ENCODE peak calls at places on chromosomes 12 and 14, in four cellular contexts. One of them, this sample, is unnamed.

GRCh38 chr12:94762259-94762942 is 112.0 kb upstream of the TMCC3 start:
- DNase-seq in H1: no peak
- DNase-seq in upper lobe of left lung: no peak
- DNase-seq in colonic mucosa: no peak
- DNase-seq in this sample: no peak

GRCh38 chr14:76772300-76773187 is 11.3 kb downstream of the VASH1 start:
- DNase-seq in H1: peak
- DNase-seq in upper lobe of left lung: peak
- DNase-seq in colonic mucosa: peak
- DNase-seq in this sample: no peak

GRCh38 chr14:34732802-34733201 is 18.4 kb upstream of the CFL2 start:
- DNase-seq in colonic mucosa: no peak
- DNase-seq in upper lobe of left lung: no peak
- DNase-seq in H1: no peak
- DNase-seq in this sample: no peak

GRCh38 chr12:80352476-80352875 is 91.6 kb upstream of the PTPRQ start:
- DNase-seq in colonic mucosa: no peak
- DNase-seq in upper lobe of left lung: no peak
- DNase-seq in H1: no peak
- DNase-seq in this sample: no peak

GRCh38 chr14:26394114-26394855 is 203.5 kb downstream of the NOVA1 start:
- DNase-seq in upper lobe of left lung: no peak
- DNase-seq in H1: no peak
- DNase-seq in colonic mucosa: no peak
- DNase-seq in this sample: no peak

GRCh38 chr12:67068204-67068731 is 200.9 kb upstream of the CAND1 start:
- DNase-seq in colonic mucosa: peak
- DNase-seq in H1: peak
- DNase-seq in upper lobe of left lung: no peak
- DNase-seq in this sample: no peak

GRCh38 chr12:83008703-83009102 is 322.0 kb downstream of the TMTC2 start:
- DNase-seq in colonic mucosa: no peak
- DNase-seq in H1: no peak
- DNase-seq in upper lobe of left lung: no peak
- DNase-seq in this sample: no peak

GRCh38 chr12:52506858-52507715 is 13.1 kb downstream of the KRT5 start:
- DNase-seq in upper lobe of left lung: no peak
- DNase-seq in H1: no peak
- DNase-seq in colonic mucosa: no peak
- DNase-seq in this sample: no peak

GRCh38 chr14:70655110-70655826 is 13.6 kb downstream of the TTC9 start:
- DNase-seq in upper lobe of left lung: peak
- DNase-seq in colonic mucosa: no peak
- DNase-seq in H1: peak
- DNase-seq in this sample: peak

GRCh38 chr12:19850341-19851065 is 411.2 kb downstream of the AEBP2 start:
- DNase-seq in H1: no peak
- DNase-seq in colonic mucosa: no peak
- DNase-seq in upper lobe of left lung: no peak
- DNase-seq in this sample: no peak

GRCh38 chr14:100526057-100526456 is 61.2 kb downstream of the BEGAIN start:
- DNase-seq in H1: no peak
- DNase-seq in upper lobe of left lung: no peak
- DNase-seq in colonic mucosa: no peak
- DNase-seq in this sample: no peak

GRCh38 chr12:6097384-6097783 is 27.1 kb downstream of the VWF start:
- DNase-seq in upper lobe of left lung: peak
- DNase-seq in H1: no peak
- DNase-seq in colonic mucosa: no peak
- DNase-seq in this sample: no peak

GRCh38 chr12:79555006-79555925 is 135.5 kb downstream of the PAWR start:
- DNase-seq in upper lobe of left lung: no peak
- DNase-seq in colonic mucosa: no peak
- DNase-seq in H1: no peak
- DNase-seq in this sample: no peak

GRCh38 chr12:117985182-117985581 is 16.4 kb upstream of the KSR2 start:
- DNase-seq in colonic mucosa: no peak
- DNase-seq in H1: no peak
- DNase-seq in upper lobe of left lung: no peak
- DNase-seq in this sample: no peak

GRCh38 chr14:77151918-77152588 is 10.5 kb upstream of the ZDHHC22 start:
- DNase-seq in upper lobe of left lung: no peak
- DNase-seq in H1: no peak
- DNase-seq in colonic mucosa: no peak
- DNase-seq in this sample: no peak

GRCh38 chr14:56210570-56210969 is 92.4 kb downstream of the PELI2 start:
- DNase-seq in H1: no peak
- DNase-seq in colonic mucosa: no peak
- DNase-seq in upper lobe of left lung: no peak
- DNase-seq in this sample: no peak

GRCh38 chr12:124636138-124636968 is 68.9 kb upstream of the NCOR2 start:
- DNase-seq in H1: no peak
- DNase-seq in upper lobe of left lung: peak
- DNase-seq in colonic mucosa: peak
- DNase-seq in this sample: peak

GRCh38 chr12:124369055-124369900 is 74.4 kb downstream of the RFLNA start:
- DNase-seq in H1: no peak
- DNase-seq in colonic mucosa: peak
- DNase-seq in upper lobe of left lung: peak
- DNase-seq in this sample: no peak

GRCh38 chr12:105820407-105821140 is 318.2 kb downstream of the NUAK1 start:
- DNase-seq in upper lobe of left lung: peak
- DNase-seq in H1: no peak
- DNase-seq in colonic mucosa: no peak
- DNase-seq in this sample: no peak

DNA sequence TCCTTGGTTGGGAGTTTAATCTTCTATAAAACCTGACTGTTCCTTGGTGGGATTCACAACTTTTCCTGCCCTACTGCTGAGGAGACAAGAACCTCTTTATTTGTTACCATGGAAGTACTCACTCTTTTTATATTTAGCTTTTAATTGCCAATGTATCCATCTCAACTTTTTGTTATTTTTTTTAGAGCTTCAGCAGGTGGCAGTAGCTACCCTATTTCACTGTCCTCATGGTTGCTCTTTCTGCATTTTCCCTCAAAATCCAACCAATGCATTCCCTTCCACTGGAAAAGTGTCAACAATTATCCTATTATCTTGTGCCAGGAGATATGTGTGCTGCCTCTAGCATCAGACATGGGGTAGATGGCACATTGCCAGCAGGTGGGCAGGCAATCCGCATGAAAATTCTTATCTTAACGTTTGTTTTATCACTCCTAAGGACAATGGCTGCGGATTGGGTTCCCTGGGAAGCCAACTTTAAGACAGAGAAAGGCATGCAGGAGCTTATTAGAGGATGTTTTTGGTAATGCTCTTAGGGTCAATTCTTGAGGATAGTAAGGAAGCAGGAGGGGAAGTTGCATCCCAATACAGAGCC is 406.4 kb downstream of the SNAPC1 start:
- DNase-seq in H1: no peak
- DNase-seq in upper lobe of left lung: no peak
- DNase-seq in colonic mucosa: no peak
- DNase-seq in this sample: no peak
- TF ChIP-seq CTCF in H1: no peak
- TF ChIP-seq CTCF in upper lobe of left lung: no peak
- TF ChIP-seq CTCF in colonic mucosa: no peak
- TF ChIP-seq CTCF in this sample: no peak

GRCh38 chr12:108696111-108696995 is 35.0 kb downstream of the CORO1C start:
- DNase-seq in upper lobe of left lung: peak
- DNase-seq in colonic mucosa: no peak
- DNase-seq in H1: no peak
- DNase-seq in this sample: peak
- H3K27ac ChIP-seq in upper lobe of left lung: peak
- H3K27ac ChIP-seq in colonic mucosa: peak
- H3K27ac ChIP-seq in H1: no peak
- H3K27ac ChIP-seq in this sample: no peak

GRCh38 chr12:98893126-98893525 is 248.0 kb downstream of the APAF1 start:
- DNase-seq in upper lobe of left lung: no peak
- DNase-seq in H1: no peak
- DNase-seq in colonic mucosa: no peak
- DNase-seq in this sample: no peak
- H3K4me3 ChIP-seq in upper lobe of left lung: no peak
- H3K4me3 ChIP-seq in H1: peak
- H3K4me3 ChIP-seq in colonic mucosa: no peak
- H3K4me3 ChIP-seq in this sample: no peak

GRCh38 chr12:100058482-100059029 is 73.8 kb upstream of the ANKS1B start:
- DNase-seq in H1: no peak
- DNase-seq in upper lobe of left lung: no peak
- DNase-seq in colonic mucosa: no peak
- DNase-seq in this sample: no peak
- TF ChIP-seq CTCF in H1: no peak
- TF ChIP-seq CTCF in upper lobe of left lung: no peak
- TF ChIP-seq CTCF in colonic mucosa: no peak
- TF ChIP-seq CTCF in this sample: no peak

GRCh38 chr12:18383203-18383602 is 121.9 kb downstream of the PIK3C2G start:
- DNase-seq in H1: no peak
- DNase-seq in upper lobe of left lung: no peak
- DNase-seq in colonic mucosa: no peak
- DNase-seq in this sample: no peak
- H3K27ac ChIP-seq in H1: no peak
- H3K27ac ChIP-seq in upper lobe of left lung: no peak
- H3K27ac ChIP-seq in colonic mucosa: no peak
- H3K27ac ChIP-seq in this sample: no peak

DNA sequence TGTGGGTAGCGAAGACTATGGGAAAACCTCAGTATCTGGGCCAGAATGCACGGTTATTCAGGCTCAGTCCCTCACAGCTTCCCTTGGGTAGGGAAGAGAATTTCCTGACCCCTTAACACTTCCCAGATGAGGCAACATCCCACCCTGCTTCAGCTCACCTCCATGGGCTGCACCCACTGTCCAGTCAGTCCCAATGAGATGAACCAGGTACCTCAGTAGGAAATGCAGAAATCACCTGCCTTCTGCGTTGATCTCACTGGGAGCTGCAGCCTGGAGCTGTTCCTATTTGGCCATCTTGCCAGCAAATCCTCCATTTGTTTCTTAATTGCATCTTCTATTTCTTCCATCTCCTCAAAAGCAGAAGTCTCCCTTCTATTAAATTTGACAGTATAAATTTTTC is 104.4 kb downstream of the FOXA1 start:
- DNase-seq in upper lobe of left lung: no peak
- DNase-seq in H1: no peak
- DNase-seq in colonic mucosa: no peak
- DNase-seq in this sample: no peak
- H3K4me3 ChIP-seq in upper lobe of left lung: no peak
- H3K4me3 ChIP-seq in H1: no peak
- H3K4me3 ChIP-seq in colonic mucosa: no peak
- H3K4me3 ChIP-seq in this sample: no peak

DNA sequence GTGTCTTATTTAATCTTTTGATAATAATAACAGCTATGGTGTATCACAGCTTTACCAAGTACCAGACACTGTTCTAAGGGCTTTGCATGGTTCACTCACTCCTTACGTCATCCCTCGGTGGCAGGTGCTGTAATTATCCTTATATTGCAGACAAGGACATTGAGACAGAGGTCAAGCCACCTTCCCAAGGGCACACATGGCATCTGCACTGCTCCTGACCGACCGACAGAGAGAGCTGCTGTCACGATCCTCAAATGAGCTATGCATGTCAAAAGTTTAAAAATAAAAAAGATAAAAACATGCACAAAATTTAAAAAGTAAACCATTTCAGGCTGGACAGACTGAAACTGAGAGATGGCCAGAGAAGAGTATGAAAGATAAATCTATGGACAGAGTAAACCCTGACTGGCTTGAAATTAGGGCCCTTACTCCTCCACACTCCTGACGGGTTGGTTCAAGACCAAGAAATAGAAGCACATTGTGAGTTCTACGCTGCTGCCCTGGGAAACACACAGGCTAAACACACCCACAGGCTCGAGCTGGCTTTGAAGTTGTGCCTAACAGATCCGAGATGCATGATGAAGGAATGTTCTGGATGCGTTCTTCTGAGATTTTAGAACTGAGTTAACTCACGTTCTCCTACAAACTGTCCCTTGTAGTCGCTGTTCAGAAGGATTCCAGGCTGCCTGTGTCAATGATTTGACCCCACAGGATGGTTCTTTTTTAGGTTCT is 268.7 kb downstream of the ZFP36L1 start:
- DNase-seq in H1: peak
- DNase-seq in colonic mucosa: no peak
- DNase-seq in upper lobe of left lung: no peak
- DNase-seq in this sample: no peak
- TF ChIP-seq CTCF in H1: peak
- TF ChIP-seq CTCF in colonic mucosa: no peak
- TF ChIP-seq CTCF in upper lobe of left lung: no peak
- TF ChIP-seq CTCF in this sample: no peak

GRCh38 chr12:2168808-2169207 is 116.0 kb downstream of the CACNA1C start:
- DNase-seq in H1: no peak
- DNase-seq in colonic mucosa: peak
- DNase-seq in upper lobe of left lung: no peak
- DNase-seq in this sample: no peak
- H3K27ac ChIP-seq in H1: no peak
- H3K27ac ChIP-seq in colonic mucosa: peak
- H3K27ac ChIP-seq in upper lobe of left lung: no peak
- H3K27ac ChIP-seq in this sample: no peak

GRCh38 chr12:25152055-25152454 is 42.9 kb downstream of the DNAI7 start:
- DNase-seq in H1: no peak
- DNase-seq in colonic mucosa: no peak
- DNase-seq in upper lobe of left lung: no peak
- DNase-seq in this sample: no peak

GRCh38 chr12:25151476-25151875 is 43.5 kb downstream of the DNAI7 start:
- DNase-seq in colonic mucosa: peak
- DNase-seq in upper lobe of left lung: peak
- DNase-seq in H1: no peak
- DNase-seq in this sample: no peak

DNA sequence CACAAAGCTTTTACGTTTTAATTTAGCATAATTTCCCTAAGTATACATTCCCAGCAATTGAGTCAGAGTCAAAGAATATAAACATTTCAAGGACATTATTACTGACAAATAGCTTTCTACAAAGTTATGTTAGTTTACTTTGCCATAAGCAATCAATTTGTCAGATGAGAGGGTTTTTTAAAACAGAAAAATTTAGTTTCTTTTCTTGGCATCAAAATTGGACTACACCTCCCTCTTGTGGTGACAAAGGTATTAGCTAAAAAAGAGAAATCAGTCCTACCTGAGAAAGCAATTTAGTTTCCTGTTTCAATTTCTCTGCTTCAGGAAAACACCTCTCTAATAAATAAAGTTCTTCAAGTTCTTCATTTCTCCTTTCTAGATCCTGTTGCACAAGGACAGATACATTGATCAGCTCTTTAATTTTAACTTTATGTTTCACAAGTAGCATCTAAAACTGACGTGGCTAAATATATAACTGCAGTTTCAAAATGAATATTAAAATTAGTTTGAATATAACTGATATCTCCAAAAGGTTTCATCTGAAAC is 39.9 kb downstream of the DNAI7 start:
- DNase-seq in upper lobe of left lung: no peak
- DNase-seq in colonic mucosa: no peak
- DNase-seq in H1: no peak
- DNase-seq in this sample: no peak
- H3K4me3 ChIP-seq in upper lobe of left lung: no peak
- H3K4me3 ChIP-seq in colonic mucosa: no peak
- H3K4me3 ChIP-seq in H1: no peak
- H3K4me3 ChIP-seq in this sample: no peak